ENCODE peak calls at places on chromosomes 1 and 21, in six cellular contexts. H, R, E, I, N and T are unnamed samples.

GRCh38 chr1:218480691-218481099 is 135.6 kb downstream of the TGFB2 start:
- DNase-seq in N (peak), E (no peak), R (no peak), I (no peak), H (no peak), T (no peak)

GRCh38 chr1:183417691-183418491 is at the start of gene NMNAT2:
- DNase-seq in I (no peak), E (peak), N (peak), R (no peak), H (peak), T (peak)

GRCh38 chr1:55813619-55814018 is 598.5 kb upstream of the USP24 start:
- DNase-seq in H (peak), N (no peak), R (peak), E (peak), I (peak), T (no peak)

GRCh38 chr1:213982814-213983588 is 4.8 kb upstream of the PROX1 start:
- DNase-seq in I (no peak), E (peak), H (no peak), R (peak), N (no peak), T (peak)

GRCh38 chr1:59013276-59013927 is 229.6 kb upstream of the JUN start:
- DNase-seq in H (peak), N (peak), I (peak), R (peak), E (peak), T (no peak)

GRCh38 chr1:99496067-99496466 is 149.8 kb upstream of the PALMD start:
- DNase-seq in R (no peak), I (no peak), E (no peak), N (no peak), H (no peak), T (no peak)

GRCh38 chr1:177130426-177130825 is 34.1 kb downstream of the ASTN1 start:
- DNase-seq in N (no peak), H (no peak), E (no peak), R (no peak), I (no peak), T (no peak)

GRCh38 chr1:221812905-221813597 is 71.2 kb upstream of the DUSP10 start:
- DNase-seq in I (no peak), E (no peak), H (no peak), R (no peak), N (no peak), T (no peak)

GRCh38 chr1:112309499-112309898 is 86.5 kb upstream of the CTTNBP2NL start:
- DNase-seq in E (no peak), I (no peak), R (no peak), H (no peak), N (no peak), T (no peak)

GRCh38 chr1:222195857-222196256 is 352.0 kb downstream of the HHIPL2 start:
- DNase-seq in N (no peak), R (no peak), I (no peak), E (no peak), H (no peak), T (no peak)

GRCh38 chr1:52970149-52970548 is 43.1 kb downstream of the SCP2 start:
- DNase-seq in E (no peak), N (peak), H (no peak), I (no peak), R (no peak), T (no peak)

GRCh38 chr1:234477373-234478151 is 1.4 kb downstream of the TARBP1 start:
- DNase-seq in I (no peak), R (no peak), H (no peak), N (no peak), E (no peak), T (no peak)

GRCh38 chr1:203686091-203686632 is 59.5 kb downstream of the ATP2B4 start:
- DNase-seq in N (no peak), E (no peak), I (no peak), H (peak), R (no peak), T (no peak)

GRCh38 chr21:41900401-41900800 is 21.3 kb upstream of the PRDM15 start:
- DNase-seq in H (no peak), R (no peak), I (no peak), E (peak), N (no peak), T (no peak)

GRCh38 chr1:218351617-218352438 is 6.7 kb downstream of the TGFB2 start:
- DNase-seq in E (no peak), N (no peak), R (no peak), I (peak), H (peak), T (no peak)

GRCh38 chr21:43340491-43341348 is 86.2 kb downstream of the SIK1 start:
- DNase-seq in H (no peak), N (peak), R (no peak), E (no peak), I (no peak), T (no peak)

DNA sequence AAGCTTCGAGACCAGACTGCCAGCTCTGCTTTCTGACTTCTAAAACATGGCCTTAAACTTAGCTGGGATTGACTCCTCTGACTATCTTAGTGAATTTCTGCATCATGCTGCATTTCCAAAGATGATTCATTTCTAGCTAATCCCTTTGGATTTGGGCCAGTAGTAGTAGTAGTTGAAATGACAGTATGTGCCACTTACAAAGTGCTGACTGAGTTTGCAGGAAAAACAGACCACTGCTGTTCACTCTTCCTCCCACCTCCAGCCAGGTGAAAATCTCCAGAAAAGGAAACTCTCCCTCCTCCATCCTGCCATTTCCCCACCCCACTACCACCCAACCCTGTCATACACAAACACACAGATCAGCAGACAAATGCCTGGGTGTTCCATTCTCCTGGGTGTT is 8.5 kb upstream of the SSX2IP start:
- DNase-seq in N (peak), R (no peak), I (no peak), E (no peak), H (no peak), T (no peak)
- H3K27ac ChIP-seq in N (no peak), R (peak), I (peak), E (no peak), H (peak), T (no peak)

GRCh38 chr1:158687037-158687436 is 522 bp upstream of the SPTA1 start:
- DNase-seq in E (no peak), R (no peak), H (no peak), N (no peak), I (no peak), T (no peak)

GRCh38 chr1:158686430-158687009 is at the start of gene SPTA1:
- DNase-seq in R (no peak), H (no peak), E (no peak), N (no peak), I (no peak), T (no peak)

GRCh38 chr1:158689841-158690240 is 3.3 kb upstream of the SPTA1 start:
- DNase-seq in N (no peak), R (no peak), E (no peak), H (no peak), I (no peak), T (no peak)

GRCh38 chr1:158691907-158692306 is 5.4 kb upstream of the SPTA1 start:
- DNase-seq in I (no peak), H (no peak), N (no peak), E (no peak), R (no peak), T (no peak)

GRCh38 chr1:158689110-158689509 is 2.6 kb upstream of the SPTA1 start:
- DNase-seq in I (no peak), E (no peak), R (no peak), N (no peak), H (no peak), T (no peak)
- H3K27ac ChIP-seq in I (no peak), E (no peak), R (no peak), N (no peak), H (no peak), T (no peak)

GRCh38 chr1:29417558-29417858 is 181.2 kb downstream of the PTPRU start:
- DNase-seq in R (no peak), E (no peak), H (no peak), I (no peak), N (no peak), T (no peak)

GRCh38 chr1:29417971-29418370 is 181.6 kb downstream of the PTPRU start:
- DNase-seq in R (no peak), N (no peak), H (no peak), E (no peak), I (no peak), T (no peak)

GRCh38 chr1:29416267-29416666 is 179.9 kb downstream of the PTPRU start:
- DNase-seq in H (no peak), E (no peak), R (no peak), N (no peak), I (no peak), T (no peak)

GRCh38 chr1:29415861-29416260 is 179.5 kb downstream of the PTPRU start:
- DNase-seq in E (no peak), I (no peak), R (no peak), N (no peak), H (no peak), T (no peak)

GRCh38 chr1:29416825-29417557 is 180.7 kb downstream of the PTPRU start:
- DNase-seq in E (no peak), I (no peak), N (no peak), H (no peak), R (no peak), T (no peak)
- H3K27ac ChIP-seq in E (peak), I (no peak), N (no peak), H (no peak), R (peak), T (no peak)

DNA sequence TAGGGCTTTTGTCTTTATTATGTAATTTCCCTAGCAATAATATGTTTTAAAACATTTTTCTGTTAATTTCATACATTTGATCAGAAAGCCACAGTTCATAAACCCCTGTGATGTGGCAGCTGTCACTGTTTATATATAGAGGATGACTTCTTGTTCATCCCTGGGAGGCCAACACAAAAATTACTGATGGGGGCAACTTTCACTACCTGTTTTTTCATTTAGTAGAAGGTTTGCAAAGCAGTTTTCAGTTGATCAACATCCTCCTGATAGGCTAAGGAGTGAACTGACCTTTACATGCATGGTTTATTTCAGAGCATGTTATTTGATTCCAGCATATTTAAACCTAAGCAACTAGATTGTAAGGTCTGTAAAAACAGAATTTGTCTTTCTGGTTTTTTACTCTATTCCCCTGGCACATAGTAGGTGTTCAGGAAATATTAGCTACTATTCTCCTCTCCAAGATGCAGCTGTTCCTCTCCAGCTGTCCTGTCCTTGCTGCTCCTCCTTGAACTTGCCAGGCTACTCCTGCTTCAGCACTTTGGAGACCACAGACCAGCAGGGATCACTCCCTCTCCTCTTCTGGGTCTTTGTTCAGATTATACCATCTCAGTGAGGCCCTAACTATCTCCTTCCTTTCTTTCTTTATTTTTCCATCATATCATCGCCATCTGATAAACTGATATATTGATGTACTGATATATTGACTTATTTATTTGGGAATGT is 54.7 kb downstream of the ROR1 start:
- DNase-seq in E (no peak), I (no peak), R (no peak), N (no peak), H (no peak), T (no peak)
- H3K27ac ChIP-seq in E (no peak), I (peak), R (no peak), N (no peak), H (no peak), T (no peak)

GRCh38 chr1:23925279-23925678 is 12.1 kb upstream of the CNR2 start:
- DNase-seq in H (no peak), E (no peak), I (no peak), R (no peak), N (no peak), T (no peak)

GRCh38 chr1:23924601-23925000 is 11.4 kb upstream of the CNR2 start:
- DNase-seq in N (no peak), R (no peak), I (no peak), E (no peak), H (no peak), T (no peak)

GRCh38 chr1:23922321-23922943 is 9.3 kb upstream of the CNR2 start:
- DNase-seq in N (no peak), E (no peak), H (no peak), I (no peak), R (no peak), T (no peak)

GRCh38 chr1:23927097-23927496 is 13.9 kb upstream of the CNR2 start:
- DNase-seq in I (peak), N (no peak), R (no peak), H (no peak), E (no peak), T (no peak)

GRCh38 chr1:23923592-23924495 is 10.7 kb upstream of the CNR2 start:
- DNase-seq in E (peak), I (no peak), R (no peak), H (peak), N (no peak), T (no peak)
- H3K27ac ChIP-seq in E (no peak), I (no peak), R (no peak), H (peak), N (no peak), T (no peak)

GRCh38 chr1:85452859-85453430 is 12.0 kb downstream of the DDAH1 start:
- DNase-seq in H (no peak), R (no peak), I (no peak), E (no peak), N (no peak), T (no peak)

GRCh38 chr1:85451236-85451830 is 13.6 kb downstream of the DDAH1 start:
- DNase-seq in E (no peak), I (no peak), R (no peak), H (no peak), N (peak), T (no peak)

GRCh38 chr1:85450832-85451231 is 14.1 kb downstream of the DDAH1 start:
- DNase-seq in I (no peak), N (no peak), E (no peak), R (no peak), H (no peak), T (no peak)

GRCh38 chr1:85453640-85454194 is 11.2 kb downstream of the DDAH1 start:
- DNase-seq in I (no peak), R (no peak), N (no peak), H (no peak), E (no peak), T (no peak)

DNA sequence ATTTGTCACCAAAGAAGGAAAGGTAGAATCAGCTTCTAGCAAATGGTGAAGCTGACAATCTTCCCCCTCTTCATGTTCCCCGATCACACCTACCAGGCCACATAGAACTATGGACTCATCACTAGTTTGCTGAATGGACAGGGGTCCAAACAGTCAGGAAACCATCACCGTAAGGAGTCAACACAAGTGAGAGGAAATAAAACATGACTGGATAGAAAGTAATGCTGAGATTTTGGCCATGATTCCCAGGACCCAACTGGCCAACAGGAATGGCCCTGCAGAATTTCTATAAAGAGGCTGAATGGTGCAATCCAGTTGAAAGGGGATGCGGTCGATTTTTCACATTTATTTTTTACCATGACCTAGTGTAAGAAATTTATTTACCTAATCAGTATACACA is 10.7 kb downstream of the DDAH1 start:
- DNase-seq in R (no peak), H (no peak), N (no peak), E (no peak), I (no peak), T (no peak)
- H3K27ac ChIP-seq in R (peak), H (no peak), N (no peak), E (no peak), I (no peak), T (no peak)

DNA sequence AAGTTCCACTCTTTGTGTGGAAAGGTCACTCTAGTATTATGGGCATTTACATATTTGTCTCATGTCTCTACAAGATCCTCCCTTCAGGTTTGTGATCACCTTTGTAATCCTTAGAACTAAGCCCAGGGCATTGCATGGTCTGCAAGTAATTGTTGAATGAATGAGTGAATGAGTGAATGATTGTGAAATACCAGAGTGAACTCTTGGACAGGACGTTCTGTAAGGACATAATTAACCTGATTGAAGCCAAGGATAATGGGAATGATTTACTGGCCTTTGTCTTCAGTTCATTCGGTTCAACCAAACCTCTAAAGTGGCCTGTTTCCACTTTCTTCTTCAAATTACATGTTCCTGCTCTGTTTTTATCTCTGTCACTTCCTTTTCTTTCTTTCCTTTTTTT is 83.0 kb upstream of the TSPAN2 start:
- DNase-seq in R (no peak), E (no peak), I (no peak), H (no peak), N (no peak), T (no peak)
- H3K27ac ChIP-seq in R (no peak), E (no peak), I (no peak), H (no peak), N (no peak), T (no peak)

GRCh38 chr1:156767879-156768608 is 709 bp downstream of the PRCC start:
- DNase-seq in E (peak), I (no peak), R (peak), H (peak), N (no peak), T (peak)
- H3K27ac ChIP-seq in E (peak), I (peak), R (peak), H (no peak), N (peak), T (peak)